ENCODE peak calls at places on chromosomes 2 and 18, in seven cellular contexts. E is endothelial cell, I is A549, S is AG09319, W is chondrocyte, H is nephron progenitor cell, G is cardiac fibroblast. L is an unnamed sample.

GRCh38 chr2:166031054-166031453 is 77.5 kb upstream of the TTC21B start:
- DNase-seq in I (no peak), H (peak), S (no peak), W (no peak), G (no peak), E (no peak), L (no peak)

GRCh38 chr2:217880891-217881290 is 121.9 kb downstream of the TNS1 start:
- DNase-seq in H (no peak), W (no peak), S (no peak), E (no peak), G (no peak), I (no peak), L (no peak)

GRCh38 chr2:233992481-233993217 is 57.9 kb upstream of the SPP2 start:
- DNase-seq in G (no peak), E (no peak), H (no peak), S (no peak), I (no peak), W (no peak), L (no peak)

GRCh38 chr2:96325884-96326255 is 753 bp downstream of the ITPRIPL1 start:
- DNase-seq in E (no peak), W (no peak), H (no peak), I (no peak), G (no peak), S (no peak), L (no peak)

GRCh38 chr18:59200787-59201186 is 19.2 kb upstream of the GRP start:
- DNase-seq in E (no peak), H (no peak), W (no peak), I (no peak), S (no peak), G (no peak), L (peak)

GRCh38 chr2:42835577-42836371 is 43.4 kb upstream of the HAAO start:
- DNase-seq in I (peak), H (no peak), G (peak), W (no peak), E (no peak), S (peak), L (no peak)

GRCh38 chr2:112829247-112829646 is 7.3 kb downstream of the IL1B start:
- DNase-seq in H (no peak), S (no peak), I (no peak), E (no peak), W (no peak), G (no peak), L (peak)

GRCh38 chr2:169247231-169247630 is 115.1 kb downstream of the LRP2 start:
- DNase-seq in I (no peak), W (no peak), E (no peak), H (no peak), S (no peak), G (no peak), L (no peak)

GRCh38 chr2:176488446-176488845 is 219.2 kb downstream of the MTX2 start:
- DNase-seq in I (no peak), W (no peak), G (no peak), S (no peak), H (no peak), E (no peak), L (no peak)

GRCh38 chr2:11326692-11327211 is 17.7 kb downstream of the ROCK2 start:
- DNase-seq in E (no peak), I (no peak), H (no peak), G (no peak), W (no peak), S (no peak), L (no peak)

GRCh38 chr2:210004893-210005292 is 2.5 kb downstream of the RPE start:
- DNase-seq in W (no peak), E (no peak), H (no peak), S (no peak), G (no peak), I (no peak), L (no peak)

GRCh38 chr2:167294031-167294774 is 405.9 kb downstream of the XIRP2 start:
- DNase-seq in W (peak), G (peak), I (no peak), S (no peak), E (peak), H (peak), L (peak)

DNA sequence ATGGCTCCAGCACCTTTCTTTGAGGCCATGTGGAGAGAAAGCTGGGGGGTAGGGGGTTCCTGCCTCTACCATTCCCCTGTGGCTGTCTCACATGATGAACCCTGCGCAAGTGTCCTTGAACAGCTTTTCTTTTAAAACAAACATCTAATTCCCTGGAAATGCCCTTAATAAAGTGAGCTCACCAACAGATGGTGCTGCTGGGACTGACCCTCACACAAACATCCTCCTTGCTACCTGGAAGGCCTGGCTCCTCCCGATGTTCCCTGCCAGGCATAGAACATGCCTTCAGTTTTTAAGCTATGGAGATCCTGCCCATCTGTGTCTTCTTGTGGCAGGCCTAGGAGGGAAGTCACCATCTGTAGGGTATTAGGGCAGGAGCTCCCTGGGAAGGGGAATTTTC is 60.7 kb upstream of the GATA6 start:
- DNase-seq in H (no peak), E (no peak), G (peak), I (no peak), S (no peak), W (no peak), L (peak)
- TF ChIP-seq CTCF in H (no peak), E (no peak), G (no peak), I (no peak), S (no peak), W (peak), L (peak)

GRCh38 chr2:40760071-40760666 is 308.3 kb upstream of the SLC8A1 start:
- DNase-seq in S (peak), G (peak), W (no peak), I (peak), H (peak), E (peak), L (peak)
- TF ChIP-seq CTCF in S (peak), G (peak), W (peak), I (peak), H (peak), E (peak), L (peak)

DNA sequence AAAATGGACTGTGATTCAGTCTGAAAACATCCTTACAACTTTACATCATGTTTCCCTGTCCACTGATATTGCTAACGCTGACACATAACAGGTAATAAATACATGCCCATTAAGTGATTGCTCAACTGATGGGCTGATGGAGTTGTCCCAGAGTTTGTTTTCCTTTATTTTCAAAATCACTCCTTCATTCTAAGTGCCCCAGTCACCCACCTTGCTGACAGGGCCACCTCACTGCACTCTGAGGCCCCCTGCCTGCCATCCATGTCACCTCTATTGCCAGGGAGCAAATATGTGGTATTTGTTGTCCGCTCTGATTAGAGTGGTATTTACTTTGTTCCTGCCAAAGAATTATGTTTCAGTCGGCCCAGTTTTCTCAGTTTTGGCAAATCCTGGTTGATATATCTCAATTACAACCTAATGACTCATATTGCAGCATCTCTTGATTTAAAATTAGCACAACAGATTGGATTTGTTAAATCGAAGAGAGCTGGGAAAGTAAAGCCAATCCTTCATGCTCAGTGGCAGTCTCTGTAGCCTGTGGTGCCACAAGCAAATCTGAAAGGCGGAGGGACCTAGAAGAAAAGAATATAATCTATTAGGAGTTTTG is 105.1 kb downstream of the RDH14 start:
- DNase-seq in H (peak), E (peak), G (peak), I (no peak), S (peak), W (no peak), L (peak)
- TF ChIP-seq CTCF in H (peak), E (no peak), G (peak), I (peak), S (peak), W (peak), L (peak)

GRCh38 chr2:39865751-39866150 is 86.7 kb upstream of the THUMPD2 start:
- DNase-seq in G (no peak), I (no peak), E (no peak), H (no peak), W (no peak), S (no peak), L (no peak)
- TF ChIP-seq CTCF in G (no peak), I (no peak), E (no peak), H (no peak), W (no peak), S (no peak), L (no peak)

GRCh38 chr2:238151205-238151604 is 7.6 kb upstream of the ERFE start:
- DNase-seq in I (no peak), S (no peak), H (no peak), G (no peak), W (no peak), E (no peak), L (no peak)

GRCh38 chr2:238149841-238150572 is 8.8 kb upstream of the ERFE start:
- DNase-seq in E (no peak), W (no peak), H (no peak), I (no peak), S (no peak), G (no peak), L (no peak)

GRCh38 chr2:238151628-238152235 is 7.0 kb upstream of the ERFE start:
- DNase-seq in S (no peak), G (no peak), E (no peak), W (no peak), H (no peak), I (no peak), L (peak)

GRCh38 chr2:238148981-238149380 is 9.8 kb upstream of the ERFE start:
- DNase-seq in H (no peak), I (no peak), G (no peak), W (no peak), E (no peak), S (no peak), L (no peak)

DNA sequence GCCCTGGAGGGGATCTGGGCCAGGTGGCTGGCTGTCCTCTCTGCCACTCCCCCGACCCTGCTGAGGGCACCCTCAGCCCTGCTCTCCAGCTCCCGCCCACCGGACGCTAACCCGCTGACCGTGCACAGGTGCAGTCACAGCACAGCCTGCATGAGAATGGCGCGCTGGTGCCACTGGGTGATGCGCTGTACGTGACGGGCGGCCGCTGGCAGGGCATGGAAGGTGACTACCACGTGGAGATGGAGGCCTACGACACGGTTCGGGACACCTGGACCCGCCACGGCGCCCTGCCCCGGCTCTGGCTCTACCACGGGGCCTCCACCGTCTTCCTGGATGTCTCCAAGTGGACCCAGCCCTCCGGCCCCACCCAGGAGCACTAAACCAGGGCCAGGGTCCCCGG is 8.1 kb upstream of the ERFE start:
- DNase-seq in G (no peak), W (no peak), S (no peak), E (no peak), H (no peak), I (no peak), L (no peak)
- TF ChIP-seq CTCF in G (no peak), W (no peak), S (no peak), E (no peak), H (no peak), I (no peak), L (no peak)